ENCODE peak calls at places on chromosomes 12 and 14, in five cellular contexts. Q is left ventricle myocardium inferior, H is body of pancreas, D is adrenal gland, U is PC-3. I is an unnamed sample.

GRCh38 chr12:18753481-18754117 is 15.7 kb downstream of the CAPZA3 start:
- DNase-seq in Q (peak), H (no peak), D (peak), U (no peak), I (no peak)

GRCh38 chr12:20740972-20741371 is 45.8 kb downstream of the SLCO1C1 start:
- DNase-seq in Q (no peak), H (no peak), D (no peak), U (no peak), I (no peak)

GRCh38 chr12:65510584-65511050 is 232.1 kb downstream of the MSRB3 start:
- DNase-seq in Q (peak), H (peak), D (peak), U (no peak), I (peak)

GRCh38 chr12:79238246-79238645 is 373.7 kb downstream of the SYT1 start:
- DNase-seq in Q (no peak), H (no peak), D (no peak), U (no peak), I (no peak)

GRCh38 chr14:100979780-100980179 is 76.3 kb upstream of the RTL1 start:
- DNase-seq in Q (no peak), H (no peak), D (no peak), U (peak), I (no peak)

GRCh38 chr14:69298131-69299071 is 38.4 kb downstream of the GALNT16 start:
- DNase-seq in Q (no peak), H (no peak), D (peak), U (no peak), I (no peak)

GRCh38 chr12:43776498-43776897 is 17.7 kb downstream of the IRAK4 start:
- DNase-seq in Q (no peak), H (no peak), D (no peak), U (peak), I (no peak)

GRCh38 chr14:96104469-96105057 is 65.4 kb downstream of the C14orf132 start:
- DNase-seq in Q (peak), H (peak), D (peak), U (peak), I (peak)

GRCh38 chr12:29991924-29992323 is 208.2 kb upstream of the TMTC1 start:
- DNase-seq in Q (no peak), H (no peak), D (no peak), U (no peak), I (no peak)

GRCh38 chr14:35403085-35403396 is 1.5 kb downstream of the NFKBIA start:
- DNase-seq in Q (peak), H (no peak), D (peak), U (peak), I (no peak)

GRCh38 chr14:104262515-104263514 is 124.4 kb downstream of the KIF26A start:
- DNase-seq in Q (no peak), H (no peak), D (no peak), U (no peak), I (peak)

GRCh38 chr12:50934981-50935807 is 17.1 kb upstream of the HIGD1C start:
- DNase-seq in Q (no peak), H (no peak), D (no peak), U (no peak), I (no peak)

GRCh38 chr12:14164266-14164665 is 182.9 kb upstream of the GRIN2B start:
- DNase-seq in Q (no peak), H (no peak), D (no peak), U (no peak), I (no peak)

GRCh38 chr12:132329036-132329738 is at the start of gene GALNT9:
- DNase-seq in Q (no peak), H (no peak), D (peak), U (no peak), I (no peak)

GRCh38 chr12:46404225-46404631 is 31.7 kb upstream of the SLC38A2 start:
- DNase-seq in Q (no peak), H (no peak), D (no peak), U (no peak), I (no peak)

GRCh38 chr14:20419404-20419803 is 6.1 kb upstream of the TEP1 start:
- DNase-seq in Q (no peak), H (no peak), D (no peak), U (peak), I (no peak)

GRCh38 chr12:65668981-65669695 is 155.1 kb upstream of the HMGA2 start:
- DNase-seq in Q (no peak), H (no peak), D (no peak), U (peak), I (no peak)

GRCh38 chr12:72178244-72178643 is 93.9 kb upstream of the TRHDE start:
- DNase-seq in Q (no peak), H (no peak), D (no peak), U (no peak), I (no peak)

GRCh38 chr12:116123511-116124258 is 153.8 kb downstream of the MED13L start:
- DNase-seq in Q (no peak), H (peak), D (peak), U (peak), I (no peak)

GRCh38 chr12:47904647-47905312 is at the start of gene VDR:
- DNase-seq in Q (peak), H (peak), D (peak), U (peak), I (peak)

GRCh38 chr12:13173537-13173936 is 23.0 kb upstream of the EMP1 start:
- DNase-seq in Q (peak), H (peak), D (peak), U (peak), I (peak)

GRCh38 chr14:54025661-54026060 is 69.0 kb upstream of the BMP4 start:
- DNase-seq in Q (no peak), H (no peak), D (no peak), U (peak), I (no peak)

GRCh38 chr14:21866479-21866878 is 192.9 kb upstream of the OR4E1 start:
- DNase-seq in Q (no peak), H (no peak), D (no peak), U (no peak), I (no peak)

GRCh38 chr12:51434305-51434704 is 9.7 kb downstream of the SLC4A8 start:
- DNase-seq in Q (no peak), H (no peak), D (no peak), U (no peak), I (no peak)

GRCh38 chr14:89720741-89721315 is 233.7 kb downstream of the EFCAB11 start:
- DNase-seq in Q (peak), H (peak), D (peak), U (no peak), I (no peak)

GRCh38 chr12:7093892-7094291 is 1.6 kb upstream of the C1R start:
- DNase-seq in Q (no peak), H (peak), D (peak), U (no peak), I (no peak)

GRCh38 chr14:76083796-76084195 is 67.9 kb upstream of the GPATCH2L start:
- DNase-seq in Q (no peak), H (no peak), D (no peak), U (no peak), I (no peak)

GRCh38 chr14:104085032-104085888 is at the start of gene ASPG:
- DNase-seq in Q (peak), H (no peak), D (peak), U (no peak), I (peak)

GRCh38 chr14:101497910-101498860 is 63.1 kb upstream of the DIO3 start:
- DNase-seq in Q (no peak), H (no peak), D (no peak), U (no peak), I (no peak)

GRCh38 chr14:32934891-32935633 is 3.6 kb upstream of the NPAS3 start:
- DNase-seq in Q (no peak), H (no peak), D (no peak), U (no peak), I (no peak)

GRCh38 chr14:22598896-22599244 is 770 bp downstream of the ABHD4 start:
- DNase-seq in Q (no peak), H (peak), D (peak), U (peak), I (peak)

GRCh38 chr14:50560929-50561280 is 960 bp downstream of the ATL1 start:
- DNase-seq in Q (peak), H (peak), D (peak), U (peak), I (peak)

GRCh38 chr14:94360945-94361565 is 27.3 kb downstream of the SERPINA1 start:
- DNase-seq in Q (no peak), H (no peak), D (no peak), U (no peak), I (no peak)

GRCh38 chr12:79737875-79738718 is 47.3 kb upstream of the PAWR start:
- DNase-seq in Q (no peak), H (peak), D (peak), U (peak), I (peak)

GRCh38 chr12:53443955-53444354 is 2.4 kb downstream of the PRR13 start:
- DNase-seq in Q (no peak), H (peak), D (no peak), U (no peak), I (no peak)
- H3K4me3 ChIP-seq in Q (no peak), H (no peak), D (no peak), U (no peak), I (no peak)

GRCh38 chr12:11812558-11813421 is 163.3 kb downstream of the ETV6 start:
- DNase-seq in Q (no peak), H (no peak), D (peak), U (no peak), I (peak)

GRCh38 chr12:11814362-11814761 is 164.9 kb downstream of the ETV6 start:
- DNase-seq in Q (no peak), H (no peak), D (peak), U (peak), I (no peak)

GRCh38 chr12:11810962-11811361 is 161.5 kb downstream of the ETV6 start:
- DNase-seq in Q (no peak), H (no peak), D (no peak), U (no peak), I (no peak)

GRCh38 chr12:11815397-11815796 is 165.9 kb downstream of the ETV6 start:
- DNase-seq in Q (no peak), H (no peak), D (no peak), U (peak), I (no peak)

GRCh38 chr12:11813422-11813813 is 163.9 kb downstream of the ETV6 start:
- DNase-seq in Q (no peak), H (no peak), D (no peak), U (no peak), I (no peak)
- H3K27ac ChIP-seq in Q (peak), H (peak), D (peak), U (no peak), I (peak)

GRCh38 chr12:53985900-53986685 is 1.1 kb downstream of the HOXC10 start:
- DNase-seq in Q (no peak), H (no peak), D (no peak), U (no peak), I (no peak)
- H3K4me3 ChIP-seq in Q (peak), H (no peak), D (no peak), U (peak), I (no peak)

GRCh38 chr12:112424126-112424525 is 5.4 kb downstream of the PTPN11 start:
- DNase-seq in Q (no peak), H (no peak), D (no peak), U (no peak), I (no peak)

GRCh38 chr12:112422531-112422930 is 3.8 kb downstream of the PTPN11 start:
- DNase-seq in Q (no peak), H (no peak), D (no peak), U (no peak), I (no peak)

GRCh38 chr12:112427760-112428159 is 9.0 kb downstream of the PTPN11 start:
- DNase-seq in Q (no peak), H (no peak), D (no peak), U (no peak), I (no peak)

GRCh38 chr12:112421363-112421762 is 2.6 kb downstream of the PTPN11 start:
- DNase-seq in Q (no peak), H (no peak), D (no peak), U (no peak), I (no peak)

DNA sequence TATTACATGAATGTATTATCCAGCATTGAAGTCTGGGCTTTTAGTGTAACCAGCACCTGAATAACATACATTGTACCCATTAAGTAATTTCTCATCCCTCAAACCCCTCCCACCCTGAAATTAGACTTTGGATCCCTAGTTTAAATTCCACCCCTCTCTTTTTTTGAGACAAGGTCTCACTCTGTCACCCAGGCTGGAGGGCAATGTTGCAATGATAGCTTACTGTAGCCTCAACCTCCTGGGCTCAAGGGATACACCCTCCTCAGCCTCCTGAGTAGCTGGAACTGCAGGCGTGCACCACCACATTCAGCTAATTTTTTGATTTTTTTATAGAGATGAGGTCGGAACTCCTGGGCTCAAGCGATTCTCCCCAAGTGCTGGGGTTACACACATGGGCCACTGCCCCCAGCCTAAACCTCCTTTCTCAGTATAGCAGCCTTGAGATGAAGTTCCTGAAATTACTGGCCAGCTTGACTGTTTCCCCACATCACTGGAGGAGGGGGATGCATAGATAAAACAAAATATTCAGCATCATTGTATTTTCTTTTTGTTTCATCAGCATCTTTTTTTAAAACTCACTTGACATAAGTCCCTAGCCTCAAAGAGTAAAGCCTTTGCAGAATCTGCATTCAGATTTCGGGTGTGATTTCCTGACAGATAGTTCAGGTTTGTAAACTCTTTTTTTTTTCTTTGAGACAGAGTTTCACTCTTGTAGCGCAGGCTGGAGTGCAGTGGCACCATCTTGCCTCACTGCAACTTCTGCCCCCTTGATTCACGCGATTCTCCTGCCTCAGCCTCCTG is 7.0 kb downstream of the PTPN11 start:
- DNase-seq in Q (no peak), H (no peak), D (no peak), U (no peak), I (no peak)
- H3K27ac ChIP-seq in Q (no peak), H (no peak), D (no peak), U (no peak), I (no peak)

GRCh38 chr12:52900896-52901714 is 3.8 kb downstream of the KRT8 start:
- DNase-seq in Q (no peak), H (no peak), D (no peak), U (no peak), I (no peak)

GRCh38 chr12:52903855-52904508 is 894 bp downstream of the KRT8 start:
- DNase-seq in Q (peak), H (peak), D (peak), U (peak), I (peak)

GRCh38 chr12:52901715-52902541 is 2.9 kb downstream of the KRT8 start:
- DNase-seq in Q (no peak), H (peak), D (no peak), U (no peak), I (peak)

GRCh38 chr12:52906049-52906645 is 1.3 kb upstream of the KRT8 start:
- DNase-seq in Q (no peak), H (no peak), D (no peak), U (peak), I (peak)

DNA sequence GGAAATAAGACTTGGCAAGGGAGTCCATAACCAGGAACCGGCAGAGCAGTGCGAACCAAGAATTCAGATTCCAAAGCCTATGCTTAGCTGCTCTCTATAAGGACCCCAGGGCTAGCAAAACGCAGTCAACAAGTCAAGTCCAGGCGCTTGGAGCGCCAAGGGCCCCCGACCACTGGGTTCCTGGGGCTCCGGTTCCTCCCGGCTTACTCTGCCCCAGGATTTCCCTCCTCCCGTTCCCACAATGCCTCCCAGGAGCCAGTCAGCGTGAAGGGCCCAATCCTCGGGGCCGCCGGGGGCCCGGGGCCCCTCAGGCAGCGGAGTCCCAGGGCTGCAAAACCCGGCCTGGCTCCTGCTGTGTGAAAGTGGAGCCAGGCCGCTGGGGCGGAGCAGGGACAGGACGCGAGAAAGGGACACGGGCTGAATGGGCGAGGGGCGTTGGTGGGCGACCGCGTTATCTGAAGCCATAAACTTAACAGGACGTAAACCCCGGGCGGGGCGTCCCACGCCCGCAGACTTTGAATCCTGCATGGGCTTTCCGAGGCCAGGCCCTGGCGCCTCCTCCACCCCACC is 1.5 kb downstream of the KRT8 start:
- DNase-seq in Q (peak), H (peak), D (peak), U (peak), I (peak)
- H3K4me3 ChIP-seq in Q (peak), H (peak), D (no peak), U (peak), I (peak)